ENCODE peak calls at places on chromosomes 11 and 22, in seven cellular contexts. H, I, W, C, F, E and B are unnamed samples.

GRCh38 chr11:69911310-69912160 is 92.3 kb upstream of the FGF3 start:
- DNase-seq in I (no peak), C (no peak), H (no peak), W (no peak), E (no peak), F (no peak), B (no peak)

GRCh38 chr22:38249803-38250641 is 22.8 kb downstream of the TMEM184B start:
- DNase-seq in F (no peak), W (no peak), I (no peak), E (no peak), H (no peak), C (no peak), B (no peak)

GRCh38 chr11:83818349-83818748 is 532.2 kb upstream of the CCDC90B start:
- DNase-seq in C (no peak), E (no peak), I (no peak), W (no peak), F (no peak), H (peak), B (no peak)

GRCh38 chr22:20423636-20424511 is 13.8 kb downstream of the SCARF2 start:
- DNase-seq in C (no peak), F (no peak), W (no peak), H (no peak), E (no peak), I (no peak), B (no peak)

GRCh38 chr11:13368041-13368446 is 90.5 kb downstream of the BMAL1 start:
- DNase-seq in C (no peak), W (no peak), E (no peak), H (no peak), I (no peak), F (no peak), B (no peak)

GRCh38 chr11:32072872-32073661 is 17.8 kb upstream of the RCN1 start:
- DNase-seq in E (no peak), F (no peak), W (no peak), I (no peak), C (no peak), H (no peak), B (no peak)

GRCh38 chr11:2287102-2287501 is 14.6 kb downstream of the C11orf21 start:
- DNase-seq in H (no peak), I (no peak), C (peak), F (peak), W (peak), E (peak), B (no peak)

GRCh38 chr11:77002776-77003175 is 31.4 kb upstream of the B3GNT6 start:
- DNase-seq in E (no peak), C (no peak), H (no peak), I (no peak), W (no peak), F (no peak), B (no peak)

GRCh38 chr11:66471142-66471541 is 4.4 kb downstream of the PELI3 start:
- DNase-seq in F (no peak), I (no peak), W (no peak), E (no peak), C (no peak), H (no peak), B (no peak)

GRCh38 chr11:2094354-2095197 is 44.6 kb downstream of the IGF2 start:
- DNase-seq in I (no peak), E (no peak), F (peak), W (no peak), H (no peak), C (no peak), B (no peak)

GRCh38 chr11:131253885-131254204 is 116.6 kb upstream of the NTM start:
- DNase-seq in C (no peak), E (no peak), W (peak), I (no peak), H (no peak), F (no peak), B (no peak)

GRCh38 chr11:8810331-8811301 is 100.4 kb upstream of the AKIP1 start:
- DNase-seq in W (peak), H (no peak), C (peak), F (peak), I (peak), E (peak), B (peak)

GRCh38 chr11:100671471-100671870 is 15.6 kb upstream of the ARHGAP42 start:
- DNase-seq in H (no peak), E (no peak), I (no peak), W (no peak), C (no peak), F (no peak), B (no peak)

GRCh38 chr11:37500425-37500824 is 902.4 kb upstream of the RAG2 start:
- DNase-seq in I (no peak), F (no peak), H (no peak), W (no peak), C (no peak), E (no peak), B (no peak)

GRCh38 chr11:66686801-66687750 is 9.4 kb upstream of the RBM4B start:
- DNase-seq in F (no peak), E (no peak), C (no peak), I (no peak), H (no peak), W (no peak), B (no peak)

GRCh38 chr11:32087602-32088001 is 3.3 kb upstream of the RCN1 start:
- DNase-seq in C (no peak), I (no peak), H (no peak), F (no peak), W (no peak), E (no peak), B (peak)

GRCh38 chr11:68337399-68337835 is 25.0 kb downstream of the LRP5 start:
- DNase-seq in F (no peak), C (no peak), H (no peak), W (no peak), E (no peak), I (no peak), B (no peak)

GRCh38 chr22:44180706-44181032 is at the start of gene PARVG:
- DNase-seq in H (no peak), C (no peak), W (no peak), F (no peak), I (peak), E (peak), B (no peak)

GRCh38 chr11:65078151-65078550 is 5.7 kb downstream of the CDCA5 start:
- DNase-seq in F (no peak), C (peak), W (no peak), E (peak), I (peak), H (peak), B (no peak)

GRCh38 chr11:60870276-60870675 is 2.9 kb downstream of the ZP1 start:
- DNase-seq in I (no peak), E (peak), F (no peak), H (no peak), C (no peak), W (no peak), B (no peak)

GRCh38 chr11:57071829-57072228 is 83.1 kb downstream of the OR5AK2 start:
- DNase-seq in W (no peak), F (no peak), C (no peak), E (no peak), I (no peak), H (peak), B (no peak)

GRCh38 chr11:16791494-16791961 is 53.1 kb downstream of the C11orf58 start:
- DNase-seq in I (no peak), F (no peak), C (no peak), E (peak), H (peak), W (no peak), B (peak)

GRCh38 chr11:72228229-72228843 is 3.8 kb downstream of the INPPL1 start:
- DNase-seq in E (peak), F (peak), H (no peak), W (peak), I (no peak), C (no peak), B (no peak)

GRCh38 chr22:22167791-22168189 is 76.8 kb upstream of the VPREB1 start:
- DNase-seq in I (no peak), E (no peak), W (no peak), F (no peak), C (no peak), H (no peak), B (no peak)

GRCh38 chr22:39300198-39300830 is 19.1 kb downstream of the RPL3 start:
- DNase-seq in F (peak), I (no peak), E (peak), W (no peak), H (no peak), C (no peak), B (no peak)

GRCh38 chr22:46731246-46732040 is 6.6 kb downstream of the CERK start:
- DNase-seq in C (peak), W (no peak), F (no peak), I (no peak), E (peak), H (no peak), B (no peak)

GRCh38 chr11:61120865-61121831 is 18.9 kb downstream of the CD5 start:
- DNase-seq in I (no peak), F (no peak), E (peak), C (peak), W (no peak), H (peak), B (peak)

GRCh38 chr11:76721755-76722677 is 51.5 kb upstream of the LRRC32 start:
- DNase-seq in I (peak), E (peak), C (peak), F (peak), W (peak), H (peak), B (peak)

GRCh38 chr22:17581631-17582030 is 18.3 kb downstream of the SLC25A18 start:
- DNase-seq in H (no peak), C (no peak), E (no peak), F (no peak), I (no peak), W (no peak), B (no peak)

GRCh38 chr11:45219411-45219810 is 66.7 kb downstream of the SYT13 start:
- DNase-seq in F (no peak), I (no peak), W (no peak), H (no peak), E (no peak), C (no peak), B (no peak)

GRCh38 chr11:123308077-123308476 is 113.0 kb upstream of the CLMP start:
- DNase-seq in E (no peak), I (no peak), W (no peak), C (no peak), F (no peak), H (no peak), B (no peak)

GRCh38 chr11:112227002-112227401 is 774 bp downstream of the PTS start:
- DNase-seq in F (no peak), W (peak), E (no peak), C (no peak), H (peak), I (no peak), B (no peak)

GRCh38 chr22:43923631-43924548 is at the start of gene PNPLA3:
- DNase-seq in I (peak), C (peak), W (peak), F (peak), E (peak), H (peak), B (peak)

GRCh38 chr11:7977251-7977917 is 9.8 kb upstream of the EIF3F start:
- DNase-seq in W (no peak), H (peak), E (no peak), F (no peak), C (no peak), I (no peak), B (peak)

DNA sequence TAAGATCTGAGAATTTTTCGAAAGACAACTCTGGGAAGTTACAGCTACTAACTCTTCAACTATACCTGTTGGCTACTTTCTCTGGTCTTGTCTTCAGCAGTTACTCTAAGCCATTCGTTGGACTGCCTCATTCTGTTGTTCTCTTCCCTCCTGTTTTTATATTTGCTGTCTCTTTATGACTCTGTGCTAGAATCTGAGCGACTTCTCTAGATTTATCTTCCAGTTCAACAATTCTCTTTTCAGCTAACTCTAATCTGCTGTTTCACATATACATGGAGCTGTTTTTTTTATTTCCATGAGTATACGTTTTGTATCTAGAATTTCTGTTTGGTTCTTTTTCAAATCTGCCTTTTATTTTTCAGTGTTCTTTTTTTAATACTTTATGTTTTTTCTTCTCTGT is 127.4 kb upstream of the SORL1-AS1 start:
- DNase-seq in H (no peak), E (no peak), F (no peak), W (no peak), C (no peak), I (no peak), B (no peak)
- TF ChIP-seq POLR2A in H (no peak), E (no peak), F (no peak), W (no peak), C (no peak), I (no peak), B (no peak)

GRCh38 chr22:31085928-31086327 is 4.8 kb downstream of the SMTN start:
- DNase-seq in I (peak), H (no peak), W (peak), E (no peak), C (no peak), F (no peak), B (no peak)

GRCh38 chr22:31085493-31085824 is 4.3 kb downstream of the SMTN start:
- DNase-seq in E (peak), F (no peak), I (no peak), W (no peak), C (peak), H (no peak), B (no peak)

GRCh38 chr22:31083923-31084810 is 3.0 kb downstream of the SMTN start:
- DNase-seq in I (peak), H (no peak), F (no peak), E (no peak), C (no peak), W (peak), B (no peak)

GRCh38 chr22:31083377-31083768 is 2.3 kb downstream of the SMTN start:
- DNase-seq in C (peak), F (no peak), H (no peak), W (peak), I (no peak), E (no peak), B (no peak)

GRCh38 chr22:31084811-31085492 is 3.8 kb downstream of the SMTN start:
- DNase-seq in H (peak), I (peak), C (peak), E (peak), F (peak), W (peak), B (no peak)
- TF ChIP-seq POLR2A in H (no peak), I (peak), C (peak), E (no peak), F (peak), W (peak), B (no peak)

DNA sequence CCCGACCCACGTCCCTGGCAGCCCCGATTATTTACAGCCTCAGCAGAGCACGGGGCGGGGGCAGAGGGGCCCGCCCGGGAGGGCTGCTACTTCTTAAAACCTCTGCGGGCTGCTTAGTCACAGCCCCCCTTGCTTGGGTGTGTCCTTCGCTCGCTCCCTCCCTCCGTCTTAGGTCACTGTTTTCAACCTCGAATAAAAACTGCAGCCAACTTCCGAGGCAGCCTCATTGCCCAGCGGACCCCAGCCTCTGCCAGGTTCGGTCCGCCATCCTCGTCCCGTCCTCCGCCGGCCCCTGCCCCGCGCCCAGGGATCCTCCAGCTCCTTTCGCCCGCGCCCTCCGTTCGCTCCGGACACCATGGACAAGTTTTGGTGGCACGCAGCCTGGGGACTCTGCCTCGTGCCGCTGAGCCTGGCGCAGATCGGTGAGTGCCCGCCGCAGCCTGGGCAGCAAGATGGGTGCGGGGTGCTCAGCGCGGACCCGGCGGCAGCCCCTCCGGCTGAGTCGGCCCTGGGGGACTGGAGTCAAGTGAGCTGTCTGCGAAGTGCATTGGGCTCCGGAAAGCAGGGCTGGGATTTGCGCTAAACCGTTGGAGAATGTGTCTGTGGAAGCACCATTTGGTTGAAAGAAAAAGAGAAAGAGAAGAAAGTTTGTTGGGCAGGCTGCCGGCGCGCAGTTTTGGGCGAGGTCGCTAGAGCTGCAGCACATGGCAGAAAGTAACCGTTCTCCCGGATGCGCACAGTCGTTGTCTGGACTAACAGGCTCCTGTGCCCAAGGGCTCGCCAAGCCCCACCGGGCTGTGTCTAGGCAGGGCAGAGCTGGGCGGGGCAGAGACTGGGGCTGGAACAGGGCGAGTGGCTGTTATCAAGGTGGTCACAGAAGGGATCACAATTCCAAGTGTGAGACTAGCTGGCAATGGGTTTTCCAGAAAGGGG is at the start of gene CD44:
- DNase-seq in W (peak), C (peak), F (peak), E (peak), I (peak), H (peak), B (peak)
- TF ChIP-seq POLR2A in W (no peak), C (peak), F (peak), E (no peak), I (peak), H (peak), B (peak)

DNA sequence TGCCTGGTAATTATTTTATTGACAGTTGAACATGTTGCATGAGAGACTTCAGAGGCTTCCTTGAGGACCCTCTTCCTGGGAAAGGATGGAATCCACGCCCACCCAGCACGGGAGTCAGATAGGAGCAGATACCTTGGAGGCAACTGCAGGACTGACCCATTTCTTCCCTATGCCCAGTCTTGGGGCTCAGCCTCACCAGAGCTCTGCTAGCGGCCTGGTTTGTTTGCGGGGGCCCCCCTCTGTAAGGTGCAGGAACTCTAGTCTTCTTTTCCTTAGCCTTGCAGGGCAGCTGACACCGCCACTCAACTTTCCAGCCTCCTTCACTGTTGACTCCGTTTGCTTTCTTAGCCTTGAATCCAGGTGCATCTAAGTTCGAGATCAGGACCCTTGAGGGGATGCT is 1032.8 kb downstream of the BRD1 start:
- DNase-seq in E (no peak), W (no peak), F (no peak), H (no peak), C (no peak), I (no peak), B (no peak)
- TF ChIP-seq POLR2A in E (no peak), W (no peak), F (no peak), H (no peak), C (no peak), I (no peak), B (no peak)

GRCh38 chr22:25153961-25154685 is 45.5 kb upstream of the CRYBB3 start:
- DNase-seq in F (peak), E (no peak), I (no peak), H (no peak), W (no peak), C (peak), B (peak)
- TF ChIP-seq POLR2A in F (no peak), E (no peak), I (no peak), H (no peak), W (no peak), C (no peak), B (no peak)

GRCh38 chr11:78350646-78351165 is 66.9 kb downstream of the GAB2 start:
- DNase-seq in I (no peak), W (no peak), E (peak), H (no peak), F (no peak), C (no peak), B (no peak)

GRCh38 chr11:78349114-78349513 is 68.5 kb downstream of the GAB2 start:
- DNase-seq in C (no peak), F (no peak), H (no peak), E (no peak), W (no peak), I (no peak), B (no peak)

GRCh38 chr11:78350101-78350645 is 67.4 kb downstream of the GAB2 start:
- DNase-seq in I (no peak), H (no peak), W (peak), F (no peak), E (no peak), C (no peak), B (no peak)

GRCh38 chr11:78351193-78351592 is 66.4 kb downstream of the GAB2 start:
- DNase-seq in W (no peak), E (no peak), F (no peak), C (no peak), H (no peak), I (no peak), B (no peak)

DNA sequence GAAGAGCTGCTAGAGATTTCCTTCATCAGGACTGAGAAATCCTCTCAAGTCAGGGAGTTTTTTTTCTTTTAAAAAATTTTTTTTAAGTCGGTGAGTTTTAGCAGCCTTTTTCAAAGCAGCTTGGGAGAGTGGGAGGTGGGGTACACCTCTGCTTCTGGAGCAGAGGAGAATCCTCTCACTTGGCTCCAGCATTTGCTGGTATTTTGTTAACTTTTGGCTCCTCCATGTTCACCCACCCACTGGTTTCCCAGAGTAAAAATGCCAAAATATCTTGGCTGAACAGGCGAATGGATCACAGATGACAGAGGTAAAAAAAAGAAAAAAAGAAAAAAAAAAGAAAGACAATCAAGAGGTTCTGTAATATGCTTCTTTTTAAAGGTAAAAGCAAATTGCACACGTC is 68.0 kb downstream of the GAB2 start:
- DNase-seq in C (no peak), F (no peak), E (no peak), I (no peak), H (no peak), W (no peak), B (no peak)
- TF ChIP-seq POLR2A in C (no peak), F (no peak), E (no peak), I (no peak), H (no peak), W (no peak), B (no peak)